ENCODE peak calls at places on chromosomes 6 and 20, in five cellular contexts. G is A549, M is H1, P is HepG2, I is IMR-90. K is an unnamed sample.

GRCh38 chr6:79711167-79711566 is 80.0 kb downstream of the SH3BGRL2 start:
- DNase-seq in P (no peak), G (no peak), M (no peak), I (no peak), K (no peak)

GRCh38 chr20:44066645-44067606 is 120.1 kb downstream of the JPH2 start:
- DNase-seq in G (no peak), M (no peak), I (no peak), P (no peak), K (no peak)

GRCh38 chr20:652611-653109 is 340 bp downstream of the SRXN1 start:
- DNase-seq in G (no peak), P (no peak), M (no peak), I (peak; percentile 44), K (no peak)

GRCh38 chr20:10481671-10482070 is 46.6 kb downstream of the SLX4IP start:
- DNase-seq in I (no peak), G (no peak), P (no peak), M (no peak), K (no peak)

GRCh38 chr6:134342211-134342610 is 24.3 kb upstream of the SGK1 start:
- DNase-seq in I (no peak), M (no peak), P (no peak), G (no peak), K (no peak)

GRCh38 chr6:7542878-7543394 is 1.5 kb downstream of the DSP start:
- DNase-seq in I (peak; percentile 41), P (peak; percentile 93), G (peak; percentile 71), M (peak; percentile 50), K (no peak)

GRCh38 chr6:16398587-16398986 is 160.2 kb downstream of the GMPR start:
- DNase-seq in I (peak; percentile 78), P (no peak), M (no peak), G (no peak), K (no peak)

GRCh38 chr6:16802071-16802470 is 40.8 kb upstream of the ATXN1 start:
- DNase-seq in G (no peak), M (no peak), I (peak; percentile 48), P (no peak), K (no peak)

GRCh38 chr6:3045369-3045768 is 22.9 kb upstream of the RIPK1 start:
- DNase-seq in M (no peak), P (no peak), G (no peak), I (no peak), K (no peak)

GRCh38 chr6:42702200-42702599 is 20.2 kb downstream of the PRPH2 start:
- DNase-seq in I (peak; percentile 90), P (peak; percentile 27), G (no peak), M (no peak), K (peak; percentile 21)

GRCh38 chr6:32152414-32153251 is 894 bp upstream of the PRRT1 start:
- DNase-seq in P (no peak), M (no peak), G (no peak), I (peak; percentile 41), K (peak; percentile 46)

GRCh38 chr6:137767931-137768690 is 98.9 kb upstream of the TNFAIP3 start:
- DNase-seq in G (no peak), P (no peak), M (no peak), I (peak; percentile 64), K (no peak)

GRCh38 chr20:62517901-62518610 is 42.3 kb upstream of the GATA5 start:
- DNase-seq in G (no peak), M (no peak), P (no peak), I (no peak), K (no peak)

GRCh38 chr6:131736010-131736409 is 25.2 kb upstream of the CTAGE9 start:
- DNase-seq in M (no peak), G (no peak), P (no peak), I (no peak), K (no peak)

GRCh38 chr20:48912065-48912464 is 9.4 kb upstream of the ARFGEF2 start:
- DNase-seq in I (no peak), G (no peak), P (no peak), M (no peak), K (no peak)

GRCh38 chr6:26311012-26311384 is 54.0 kb upstream of the BTN3A2 start:
- DNase-seq in G (no peak), P (peak; percentile 38), I (peak; percentile 59), M (no peak), K (peak; percentile 52)

GRCh38 chr6:11083491-11083890 is 10.1 kb upstream of the SMIM13 start:
- DNase-seq in P (no peak), M (no peak), I (peak; percentile 89), G (no peak), K (no peak)

GRCh38 chr6:56851541-56852248 is 103.2 kb upstream of the BEND6 start:
- DNase-seq in P (peak; percentile 72), I (peak; percentile 89), M (no peak), G (peak; percentile 46), K (no peak)

GRCh38 chr6:107819217-107819616 is 4.9 kb downstream of the SCML4 start:
- DNase-seq in I (no peak), G (no peak), P (no peak), M (no peak), K (no peak)

GRCh38 chr6:27592481-27593199 is 119.7 kb upstream of the ZNF184 start:
- DNase-seq in I (peak; percentile 90), M (no peak), G (peak; percentile 73), P (peak; percentile 84), K (peak; percentile 76)

GRCh38 chr20:19460386-19460785 is 247.9 kb downstream of the SLC24A3 start:
- DNase-seq in I (peak; percentile 4), G (no peak), M (no peak), P (no peak), K (no peak)

GRCh38 chr6:169269180-169270076 is 15.8 kb upstream of the THBS2 start:
- DNase-seq in I (peak; percentile 64), P (no peak), G (no peak), M (no peak), K (no peak)

GRCh38 chr6:17490724-17491123 is 97.3 kb downstream of the CAP2 start:
- DNase-seq in G (no peak), M (no peak), I (no peak), P (no peak), K (no peak)

GRCh38 chr6:113824411-113824810 is 32.7 kb upstream of the MARCKS start:
- DNase-seq in G (no peak), M (no peak), I (peak; percentile 57), P (no peak), K (no peak)

GRCh38 chr6:30601815-30602641 is 15.0 kb downstream of the PPP1R10 start:
- DNase-seq in M (no peak), I (no peak), P (no peak), G (no peak), K (no peak)

GRCh38 chr6:4512101-4512500 is 264.1 kb upstream of the CDYL start:
- DNase-seq in P (no peak), G (no peak), I (no peak), M (no peak), K (no peak)

GRCh38 chr6:110097443-110097842 is 82.0 kb downstream of the WASF1 start:
- DNase-seq in G (no peak), M (no peak), I (no peak), P (no peak), K (no peak)

GRCh38 chr6:110102411-110102810 is 77.1 kb downstream of the WASF1 start:
- DNase-seq in P (no peak), G (no peak), I (no peak), M (no peak), K (no peak)

GRCh38 chr6:110101885-110102284 is 77.6 kb downstream of the WASF1 start:
- DNase-seq in G (no peak), M (no peak), I (no peak), P (no peak), K (peak; percentile 8)

GRCh38 chr6:110095101-110095500 is 84.4 kb downstream of the WASF1 start:
- DNase-seq in M (no peak), P (no peak), G (no peak), I (no peak), K (no peak)

DNA sequence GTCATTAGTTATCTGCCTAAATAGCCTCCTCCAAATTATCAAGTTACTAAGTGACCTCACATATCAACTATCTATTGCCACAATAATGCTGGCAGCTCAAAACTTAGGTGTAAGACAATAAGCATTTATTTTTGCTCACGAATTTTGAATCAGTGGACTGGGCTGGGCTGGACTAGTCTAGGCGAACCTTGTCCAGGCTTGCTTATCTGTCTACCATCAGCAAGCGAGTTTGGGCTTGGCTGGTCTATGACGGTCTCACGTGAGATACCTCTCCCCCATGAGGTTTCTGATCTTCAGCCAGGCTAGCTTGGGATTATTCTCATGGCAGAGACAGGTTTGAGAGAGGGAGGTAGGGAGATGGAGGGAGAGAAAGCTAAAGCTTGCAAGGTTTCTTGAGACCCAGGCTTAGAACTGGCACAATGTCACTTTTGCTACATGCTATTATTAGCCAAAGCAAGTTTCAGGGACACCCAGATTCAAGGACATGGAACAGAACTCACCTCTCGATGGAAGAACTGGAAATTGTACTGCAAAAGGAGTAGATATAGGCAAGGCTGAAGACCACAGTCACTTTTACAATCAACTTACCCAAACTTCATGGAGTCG is 80.9 kb downstream of the WASF1 start:
- DNase-seq in M (no peak), I (no peak), G (no peak), P (peak; percentile 6), K (no peak)
- TF ChIP-seq MAFK in M (no peak), I (no peak), G (no peak), P (no peak), K (no peak)

GRCh38 chr6:54992789-54993188 is 146.2 kb downstream of the FAM83B start:
- DNase-seq in I (peak; percentile 4), P (peak; percentile 48), M (no peak), G (no peak), K (no peak)
- TF ChIP-seq MAFK in I (no peak), P (no peak), M (no peak), G (no peak), K (no peak)

DNA sequence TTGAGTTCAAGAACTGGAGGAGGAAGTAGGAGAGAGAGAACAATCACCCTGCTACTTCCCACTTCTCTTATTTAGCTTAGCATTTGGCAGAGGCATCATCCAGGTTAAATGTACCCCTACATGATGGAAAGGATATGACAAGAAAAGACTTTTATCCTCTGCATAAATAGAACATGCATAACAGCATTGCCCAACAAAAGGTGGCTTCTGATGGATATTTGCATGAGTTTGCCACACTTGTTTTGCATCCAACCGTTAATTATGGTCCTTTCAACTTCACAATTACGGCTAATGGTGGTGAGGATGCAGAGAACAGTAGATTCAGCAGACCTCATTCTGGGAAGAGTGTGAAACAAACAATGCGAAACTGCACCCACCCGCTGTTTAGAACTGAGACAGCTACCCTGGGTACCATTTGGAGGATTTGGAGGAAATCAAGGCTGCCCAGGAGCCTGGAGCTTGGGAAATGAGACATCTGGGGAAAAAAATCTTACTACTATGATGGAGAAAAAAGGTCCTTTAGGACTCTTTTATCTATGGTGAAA is 690.9 kb upstream of the CHD6 start:
- DNase-seq in I (no peak), G (no peak), M (no peak), P (no peak), K (no peak)
- TF ChIP-seq MAFK in I (no peak), G (no peak), M (no peak), P (no peak), K (no peak)

DNA sequence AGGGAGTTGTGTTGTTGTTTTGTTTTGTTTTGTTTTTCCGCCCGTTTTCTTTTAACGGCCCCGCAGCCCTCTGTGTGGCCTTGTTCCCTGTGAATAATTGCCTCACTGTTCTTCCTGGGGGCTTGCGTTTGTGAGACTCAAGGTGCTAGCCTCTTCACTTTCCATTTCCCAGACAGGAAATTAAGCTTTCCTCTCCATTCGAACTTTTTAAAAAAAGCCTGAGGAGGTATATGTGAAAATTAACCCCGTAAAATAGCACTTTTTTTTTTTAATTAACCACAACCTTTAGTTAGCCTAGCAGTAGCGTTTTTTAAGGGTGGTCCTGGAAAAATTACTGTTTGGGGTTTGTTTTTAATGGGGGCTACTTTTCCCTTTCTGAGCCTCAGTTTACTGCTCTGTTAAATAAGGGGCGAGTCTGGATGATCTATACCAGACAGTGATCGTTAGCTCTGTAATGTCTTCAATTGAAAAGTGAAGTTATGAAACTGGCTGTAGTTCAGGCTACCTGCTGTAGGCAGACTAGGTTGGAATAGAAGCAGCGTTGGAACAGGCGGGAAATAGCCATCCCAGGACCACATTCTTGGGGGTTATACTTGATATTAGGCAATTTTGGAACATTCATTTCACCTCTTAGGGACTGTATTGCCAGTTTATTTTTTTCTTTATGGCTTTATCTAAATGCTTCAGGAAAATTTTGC is 1.7 kb downstream of the STX16 start:
- DNase-seq in M (no peak), I (no peak), G (no peak), P (no peak), K (peak; percentile 40)
- TF ChIP-seq MAFK in M (no peak), I (no peak), G (no peak), P (no peak), K (no peak)

K was measured in K562.